ENCODE peak calls at places on chromosome 5, in nine cellular contexts. S, Y, V, Q, T, L, N, F and I are unnamed samples.

GRCh38 chr5:61525573-61526142 is 193.6 kb downstream of the ZSWIM6 start:
- DNase-seq in S (no peak), V (no peak), Q (no peak), L (no peak), N (no peak), F (no peak), Y (no peak), T (no peak), I (no peak)

GRCh38 chr5:90356612-90357011 is 52.9 kb downstream of the CETN3 start:
- DNase-seq in V (no peak), Q (no peak), T (no peak), N (no peak), Y (no peak), F (no peak), S (no peak), L (no peak), I (no peak)

GRCh38 chr5:14190194-14191164 is 47.3 kb downstream of the TRIO start:
- DNase-seq in T (no peak), L (no peak), V (no peak), S (no peak), Q (no peak), F (peak), N (no peak), Y (no peak), I (no peak)

GRCh38 chr5:74679968-74680367 is 5.1 kb upstream of the HEXB start:
- DNase-seq in N (no peak), Y (no peak), T (no peak), F (no peak), V (no peak), S (no peak), L (no peak), Q (no peak), I (no peak)

GRCh38 chr5:146283344-146283761 is 55.3 kb upstream of the POU4F3 start:
- DNase-seq in Y (no peak), T (no peak), Q (no peak), N (no peak), L (no peak), V (no peak), S (no peak), F (peak), I (no peak)

GRCh38 chr5:103512506-103512905 is 50.1 kb downstream of the NUDT12 start:
- DNase-seq in T (no peak), N (no peak), Y (no peak), L (no peak), Q (no peak), V (no peak), F (no peak), S (no peak), I (no peak)

GRCh38 chr5:153523831-153524230 is 33.4 kb downstream of the GRIA1 start:
- DNase-seq in Y (no peak), L (no peak), T (no peak), S (no peak), N (no peak), F (peak), V (no peak), Q (no peak), I (no peak)

GRCh38 chr5:15694694-15695093 is 194.7 kb downstream of the FBXL7 start:
- DNase-seq in Q (no peak), T (no peak), N (no peak), Y (no peak), L (no peak), S (no peak), F (peak), V (no peak), I (no peak)

GRCh38 chr5:79702606-79703380 is 13.2 kb downstream of the CMYA5 start:
- DNase-seq in N (no peak), V (no peak), Q (no peak), Y (no peak), T (no peak), S (peak), L (no peak), F (peak), I (no peak)

GRCh38 chr5:130135506-130135905 is 231.2 kb downstream of the CHSY3 start:
- DNase-seq in Q (no peak), L (no peak), S (no peak), F (peak), T (no peak), V (no peak), Y (no peak), N (no peak), I (no peak)

GRCh38 chr5:102760815-102761214 is 5.7 kb downstream of the PAM start:
- DNase-seq in Y (no peak), N (no peak), F (peak), V (no peak), S (no peak), L (no peak), T (no peak), Q (no peak), I (no peak)

GRCh38 chr5:72478684-72479083 is 28.5 kb downstream of the ZNF366 start:
- DNase-seq in Q (no peak), S (no peak), L (no peak), T (no peak), F (no peak), Y (no peak), N (no peak), V (no peak), I (no peak)

GRCh38 chr5:51556833-51557232 is 173.6 kb downstream of the ISL1 start:
- DNase-seq in T (no peak), F (no peak), L (no peak), Q (no peak), V (no peak), N (no peak), S (no peak), Y (no peak), I (no peak)

GRCh38 chr5:109690456-109691247 is 925 bp downstream of the MAN2A1 start:
- DNase-seq in N (peak), Y (peak), T (no peak), V (peak), F (peak), Q (peak), S (peak), L (peak), I (peak)

GRCh38 chr5:133613184-133613583 is 843 bp upstream of the FSTL4 start:
- DNase-seq in T (no peak), N (no peak), Y (no peak), Q (no peak), V (no peak), L (no peak), S (no peak), F (no peak), I (no peak)

GRCh38 chr5:150236981-150237754 is 47.3 kb downstream of the SLC6A7 start:
- DNase-seq in V (no peak), Y (no peak), F (no peak), N (no peak), Q (no peak), T (no peak), S (no peak), L (no peak), I (no peak)

GRCh38 chr5:173793677-173794570 is 94.2 kb upstream of the CPEB4 start:
- DNase-seq in Y (no peak), S (no peak), Q (no peak), F (no peak), T (no peak), V (peak), N (no peak), L (no peak), I (no peak)

DNA sequence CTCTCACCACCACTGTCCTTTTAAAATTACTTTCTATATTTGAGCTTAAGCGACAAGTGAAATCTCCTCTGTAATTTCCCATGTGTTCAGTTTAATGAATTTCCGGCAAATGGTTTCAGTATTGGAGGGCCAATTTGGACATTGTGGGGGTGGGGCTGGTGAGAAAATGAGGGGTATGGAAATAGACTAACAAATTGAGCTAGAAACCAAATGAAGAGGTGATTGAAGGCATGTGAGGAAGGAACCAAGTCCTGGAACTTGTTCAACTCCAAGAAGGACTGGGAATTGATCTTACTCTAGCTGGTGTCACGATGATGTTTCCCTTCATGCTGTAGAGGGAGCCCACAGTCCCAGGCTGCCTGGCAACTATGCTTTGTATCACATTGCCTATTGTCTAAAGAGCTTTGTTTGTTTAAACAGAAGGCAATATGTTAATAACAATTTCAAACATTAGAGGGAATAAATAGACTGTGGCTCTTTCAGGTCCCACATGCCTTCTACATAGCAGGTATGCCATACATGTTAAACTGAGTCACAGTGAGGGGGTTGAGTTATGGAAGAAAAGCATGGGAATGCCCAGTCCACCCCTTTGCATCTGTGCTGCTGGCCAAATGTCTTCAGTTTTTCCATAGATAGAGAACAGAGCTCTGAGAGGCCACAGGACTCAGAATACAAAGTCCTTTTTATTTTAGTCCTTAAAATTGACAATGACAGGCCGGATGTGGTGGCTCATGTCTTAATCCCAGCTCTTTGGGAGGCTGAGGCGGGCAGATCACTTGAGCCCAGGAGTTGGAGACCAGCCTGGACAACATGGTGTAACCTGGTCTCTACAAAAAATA is 25.0 kb upstream of the MATR3 start:
- DNase-seq in T (no peak), Y (no peak), V (no peak), N (no peak), S (peak), L (no peak), F (no peak), Q (no peak), I (no peak)
- TF ChIP-seq CTCF in T (no peak), Y (no peak), V (peak), N (no peak), S (peak), L (peak), F (peak), Q (no peak), I (no peak)

DNA sequence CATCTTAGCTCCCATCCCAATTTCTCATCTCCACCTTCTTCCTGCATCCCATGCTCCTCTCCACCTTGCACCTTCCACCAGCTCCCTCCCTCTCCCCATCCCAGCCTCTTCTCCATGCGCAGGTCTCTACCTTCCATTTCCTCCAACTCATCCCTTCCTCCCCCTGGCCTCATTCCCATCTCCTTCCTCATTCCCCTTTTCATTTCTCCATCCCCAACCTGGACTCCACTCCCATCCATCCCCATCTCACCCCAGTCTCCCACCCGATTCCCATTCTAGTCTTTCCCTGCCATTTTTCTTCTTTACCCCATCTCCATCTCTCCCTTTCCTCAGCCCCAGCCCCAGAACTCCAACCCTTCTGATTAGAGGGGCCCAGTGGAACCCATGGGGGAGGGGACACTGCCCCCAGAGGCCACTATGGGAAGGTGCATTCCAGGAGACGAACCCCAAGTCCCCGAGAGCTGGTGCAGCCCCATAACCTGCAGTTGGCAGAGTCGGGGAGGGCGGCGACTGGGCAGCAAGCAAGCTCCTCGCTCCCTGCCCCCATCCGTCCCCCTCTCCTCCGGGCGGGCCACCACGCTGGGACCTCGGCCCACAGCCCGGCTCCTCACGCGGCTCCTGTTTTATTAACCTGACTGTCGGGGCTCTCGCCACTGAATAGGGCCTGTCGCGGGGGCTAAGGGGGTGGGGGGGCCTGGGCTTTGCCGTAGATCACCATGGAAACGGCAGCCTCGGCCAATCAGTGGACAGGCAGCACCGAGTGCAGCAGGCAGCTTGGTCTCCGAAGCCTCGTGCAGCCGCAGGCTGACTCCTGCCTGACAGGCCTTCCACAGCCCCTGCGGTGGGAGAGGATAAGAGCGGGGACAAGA is 66.7 kb downstream of the PCDH1 start:
- DNase-seq in S (peak), L (no peak), N (peak), Y (no peak), Q (no peak), T (no peak), F (no peak), V (no peak), I (no peak)
- TF ChIP-seq CTCF in S (peak), L (peak), N (peak), Y (peak), Q (peak), T (peak), F (peak), V (peak), I (no peak)

GRCh38 chr5:159223469-159223868 is 14.1 kb upstream of the RNF145 start:
- DNase-seq in L (no peak), V (no peak), Y (no peak), T (no peak), F (no peak), Q (no peak), S (no peak), N (no peak), I (no peak)
- TF ChIP-seq CTCF in L (no peak), V (no peak), Y (no peak), T (no peak), F (no peak), Q (no peak), S (no peak), N (no peak), I (no peak)

DNA sequence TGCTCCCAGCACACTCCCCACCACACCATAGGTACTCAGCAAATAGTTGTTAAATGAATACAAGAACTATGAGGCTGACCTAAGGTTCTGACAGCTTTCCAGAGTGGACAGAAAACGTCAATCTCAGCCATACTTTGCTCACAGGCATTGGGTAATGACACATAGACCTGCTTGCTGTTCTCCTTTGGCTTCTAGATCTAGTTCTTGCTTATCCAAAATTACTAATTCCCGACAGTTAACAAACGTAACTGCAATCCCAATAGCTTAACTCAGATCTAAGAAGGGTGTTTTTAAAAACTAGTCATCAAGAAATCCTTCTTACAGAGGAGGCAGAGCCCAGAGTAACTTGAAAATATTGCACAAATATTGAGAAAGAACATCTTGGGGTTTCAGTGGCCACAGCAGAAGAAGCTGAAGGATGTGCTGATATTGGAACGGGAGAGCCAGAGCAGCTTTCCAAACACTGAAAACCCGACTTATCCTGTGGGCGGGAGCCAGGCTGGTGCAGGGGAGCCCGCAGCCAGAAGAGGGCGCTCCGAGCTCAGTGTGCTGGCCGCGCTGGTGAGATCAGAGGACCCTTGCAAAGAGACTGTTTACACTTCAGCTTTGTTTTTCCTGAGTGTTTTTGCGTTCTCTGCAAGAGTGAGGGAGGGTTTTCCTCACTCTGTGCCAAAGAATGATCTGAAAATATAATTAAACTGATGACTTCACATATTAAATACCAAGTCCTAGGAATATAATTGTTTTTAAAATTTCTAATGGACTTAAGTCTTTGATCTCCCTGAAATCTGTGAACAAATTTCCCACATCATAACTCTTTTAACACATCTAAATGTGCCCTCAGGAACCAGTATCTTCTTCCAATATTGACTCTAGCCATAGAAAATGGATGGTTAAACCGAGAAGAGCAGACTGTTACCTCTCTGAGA is 30.3 kb downstream of the FGF1 start:
- DNase-seq in F (peak), Q (peak), Y (peak), S (peak), T (no peak), N (peak), V (peak), L (no peak), I (peak)
- TF ChIP-seq CTCF in F (peak), Q (peak), Y (peak), S (peak), T (peak), N (peak), V (peak), L (peak), I (peak)

DNA sequence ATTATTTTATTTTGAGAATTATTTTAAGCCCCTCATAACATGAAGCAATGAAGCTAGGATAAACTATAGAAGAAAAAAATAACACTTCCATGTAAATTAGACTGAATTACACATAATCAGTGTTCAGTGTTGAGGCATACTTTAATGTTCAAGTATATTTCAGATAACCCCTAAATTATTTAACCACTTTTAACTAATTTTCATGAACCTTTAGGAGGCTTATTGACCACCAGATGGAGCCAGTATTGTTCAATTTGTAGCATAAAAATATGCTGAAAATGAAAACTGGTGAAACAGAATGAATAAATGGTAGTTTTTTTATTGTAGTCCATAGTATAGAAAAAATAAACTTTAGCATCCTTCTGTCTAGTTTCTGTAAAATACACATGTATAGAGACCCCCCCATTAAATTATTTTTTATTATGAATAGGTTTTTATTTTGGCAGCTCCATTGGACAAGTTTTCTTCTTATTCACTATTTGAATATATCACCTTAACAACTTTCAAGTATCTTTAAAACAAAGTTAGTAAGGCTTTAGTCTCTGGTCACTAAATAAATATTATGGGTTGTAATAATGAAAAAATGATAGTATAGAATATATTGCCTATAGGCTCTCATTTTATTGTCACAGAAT is 190.1 kb downstream of the CWC27 start:
- DNase-seq in Q (no peak), V (no peak), N (peak), T (no peak), L (no peak), Y (no peak), S (peak), F (peak), I (no peak)
- TF ChIP-seq CTCF in Q (peak), V (peak), N (peak), T (peak), L (peak), Y (peak), S (peak), F (peak), I (no peak)

GRCh38 chr5:82894754-82895153 is 182.4 kb downstream of the TMEM167A start:
- DNase-seq in T (no peak), Y (no peak), F (no peak), Q (no peak), S (no peak), V (no peak), N (peak), L (no peak), I (no peak)
- TF ChIP-seq CTCF in T (no peak), Y (no peak), F (no peak), Q (no peak), S (no peak), V (no peak), N (no peak), L (no peak), I (no peak)

GRCh38 chr5:42366051-42366450 is 57.2 kb upstream of the GHR start:
- DNase-seq in N (no peak), V (no peak), Y (no peak), L (no peak), T (no peak), F (no peak), S (no peak), Q (no peak), I (no peak)
- TF ChIP-seq CTCF in N (no peak), V (no peak), Y (no peak), L (no peak), T (no peak), F (no peak), S (no peak), Q (no peak), I (no peak)